ENCODE peak calls at places on chromosome 21, in nine cellular contexts. K, J, A, V, Y, Q, R, D and W are unnamed samples.

GRCh38 chr21:26091480-26092018 is 79.0 kb downstream of the APP start:
- DNase-seq in K (no peak), J (no peak), A (no peak), V (no peak), Y (no peak), Q (no peak), R (no peak), D (no peak), W (no peak)

GRCh38 chr21:28769683-28770082 is 223.0 kb downstream of the LTN1 start:
- DNase-seq in K (no peak), J (no peak), A (no peak), V (no peak), Y (no peak), Q (no peak), R (no peak), D (no peak), W (no peak)

GRCh38 chr21:28336299-28336698 is 656.4 kb downstream of the LTN1 start:
- DNase-seq in K (peak; percentile 10), J (no peak), A (no peak), V (no peak), Y (peak; percentile 11), Q (peak; percentile 18), R (no peak), D (peak; percentile 52), W (no peak)

GRCh38 chr21:33608559-33608958 is 20.1 kb upstream of the DONSON start:
- DNase-seq in K (no peak), J (no peak), A (no peak), V (no peak), Y (no peak), Q (no peak), R (no peak), D (no peak), W (no peak)

GRCh38 chr21:26490771-26491170 is 82.3 kb downstream of the CYYR1 start:
- DNase-seq in K (no peak), J (no peak), A (no peak), V (no peak), Y (no peak), Q (no peak), R (no peak), D (no peak), W (no peak)

GRCh38 chr21:36691539-36692124 is 7.3 kb upstream of the SIM2 start:
- DNase-seq in K (no peak), J (no peak), A (no peak), V (no peak), Y (no peak), Q (no peak), R (no peak), D (no peak), W (no peak)

GRCh38 chr21:37075214-37075770 is 2.2 kb downstream of the TTC3 start:
- DNase-seq in K (no peak), J (no peak), A (no peak), V (no peak), Y (no peak), Q (no peak), R (no peak), D (no peak), W (no peak)

GRCh38 chr21:43986544-43987451 is 25.3 kb upstream of the TRAPPC10 start:
- DNase-seq in K (no peak), J (no peak), A (no peak), V (no peak), Y (no peak), Q (no peak), R (no peak), D (no peak), W (no peak)

GRCh38 chr21:33643658-33644311 is 1.5 kb downstream of the ITSN1 start:
- DNase-seq in K (no peak), J (no peak), A (no peak), V (no peak), Y (no peak), Q (no peak), R (no peak), D (no peak), W (no peak)

GRCh38 chr21:37195078-37195477 is 72.1 kb downstream of the VPS26C start:
- DNase-seq in K (no peak), J (no peak), A (no peak), V (no peak), Y (no peak), Q (no peak), R (no peak), D (no peak), W (no peak)

GRCh38 chr21:44428281-44428942 is 26.9 kb upstream of the LRRC3 start:
- DNase-seq in K (no peak), J (peak; percentile 83), A (no peak), V (peak; percentile 80), Y (peak; percentile 83), Q (no peak), R (no peak), D (peak; percentile 82), W (no peak)

GRCh38 chr21:44399151-44399954 is 45.9 kb downstream of the TRPM2 start:
- DNase-seq in K (no peak), J (no peak), A (no peak), V (no peak), Y (no peak), Q (no peak), R (no peak), D (no peak), W (no peak)

GRCh38 chr21:44420416-44421205 is 34.7 kb upstream of the LRRC3 start:
- DNase-seq in K (no peak), J (no peak), A (no peak), V (no peak), Y (no peak), Q (no peak), R (peak; percentile 0), D (peak; percentile 31), W (peak; percentile 48)

GRCh38 chr21:44331650-44332306 is 7.4 kb downstream of the CFAP410 start:
- DNase-seq in K (no peak), J (no peak), A (no peak), V (no peak), Y (no peak), Q (no peak), R (no peak), D (no peak), W (no peak)

GRCh38 chr21:45655071-45655470 is 11.5 kb downstream of the PCBP3 start:
- DNase-seq in K (no peak), J (no peak), A (no peak), V (no peak), Y (no peak), Q (no peak), R (no peak), D (no peak), W (no peak)

DNA sequence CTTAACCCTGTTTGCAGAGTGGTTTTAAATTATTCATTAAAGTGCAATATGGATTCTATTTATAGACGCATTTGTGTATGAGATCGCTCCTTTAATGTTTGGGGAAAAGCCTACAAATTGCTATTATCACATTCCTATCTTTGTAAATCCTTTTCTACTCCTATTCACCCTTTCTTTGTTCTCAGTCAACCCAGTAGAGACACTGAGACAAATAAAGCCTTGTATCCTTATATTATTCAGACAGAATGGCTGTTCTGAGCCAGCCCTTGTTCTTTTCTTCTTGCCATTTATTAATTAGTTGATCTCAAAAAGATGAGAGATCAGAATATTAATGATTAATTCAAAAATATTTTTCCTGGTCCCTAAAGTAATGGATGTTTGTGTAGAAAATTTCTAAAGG is 8.4 kb downstream of the PCBP3 start:
- DNase-seq in K (no peak), J (no peak), A (no peak), V (no peak), Y (no peak), Q (no peak), R (no peak), D (no peak), W (no peak)
- TF ChIP-seq POLR2A in K (no peak), J (no peak), A (no peak), V (no peak), Y (no peak), Q (no peak), R (no peak), D (no peak), W (no peak)

GRCh38 chr21:41848533-41848932 is 30.6 kb downstream of the PRDM15 start:
- DNase-seq in K (no peak), J (no peak), A (no peak), V (no peak), Y (no peak), Q (no peak), R (no peak), D (no peak), W (peak; percentile 28)
- H3K4me1 ChIP-seq in K (no peaks in the 10 kb centered on the region), J (no peaks in the 10 kb centered on the region), A (no peaks in the 10 kb centered on the region), V (no peaks in the 10 kb centered on the region), Y (peaks cover 9% of the 10 kb centered on the region), Q (no peaks in the 10 kb centered on the region), R (no peaks in the 10 kb centered on the region), D (no peaks in the 10 kb centered on the region), W (no peaks in the 10 kb centered on the region)

DNA sequence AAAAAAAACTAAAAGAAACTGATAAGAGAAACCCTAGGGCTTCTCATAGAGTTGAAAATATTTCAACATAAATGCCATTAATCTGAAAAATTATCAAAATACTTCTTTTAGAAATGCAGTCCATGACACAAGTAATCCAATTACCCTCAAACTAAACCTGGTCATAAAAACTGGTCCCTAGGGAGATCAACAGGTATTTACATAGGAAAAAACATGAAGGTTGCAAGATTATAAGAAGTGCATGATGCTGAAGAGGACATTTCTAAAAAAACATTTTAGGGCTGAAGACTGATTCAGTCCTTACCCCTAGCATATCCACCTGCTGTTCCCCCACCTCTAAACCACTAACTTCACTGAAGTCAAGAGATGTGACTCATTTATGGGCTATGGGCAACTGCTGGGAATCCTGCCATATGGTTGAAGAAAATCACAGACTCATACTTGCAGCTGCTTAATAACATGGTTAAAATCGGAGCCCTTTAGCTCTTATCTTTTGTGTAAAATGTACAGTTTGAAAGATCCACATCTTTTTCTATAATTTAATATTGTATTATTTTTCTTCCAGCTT is 131.0 kb upstream of the RUNX1 start:
- DNase-seq in K (no peak), J (no peak), A (no peak), V (no peak), Y (no peak), Q (no peak), R (no peak), D (no peak), W (no peak)
- TF ChIP-seq POLR2A in K (no peak), J (no peak), A (no peak), V (no peak), Y (no peak), Q (no peak), R (no peak), D (no peak), W (no peak)

GRCh38 chr21:42672699-42673458 is 19.5 kb downstream of the PDE9A start:
- DNase-seq in K (no peak), J (no peak), A (no peak), V (no peak), Y (no peak), Q (no peak), R (no peak), D (peak; percentile 73), W (no peak)

GRCh38 chr21:42674351-42674940 is 21.0 kb downstream of the PDE9A start:
- DNase-seq in K (peak; percentile 79), J (peak; percentile 66), A (no peak), V (peak; percentile 44), Y (no peak), Q (peak; percentile 74), R (peak; percentile 20), D (no peak), W (no peak)

GRCh38 chr21:42675403-42675802 is 22.0 kb downstream of the PDE9A start:
- DNase-seq in K (no peak), J (no peak), A (no peak), V (no peak), Y (no peak), Q (no peak), R (no peak), D (no peak), W (no peak)

GRCh38 chr21:42671778-42672593 is 18.6 kb downstream of the PDE9A start:
- DNase-seq in K (peak; percentile 81), J (no peak), A (no peak), V (no peak), Y (no peak), Q (no peak), R (no peak), D (no peak), W (no peak)

GRCh38 chr21:42673633-42674328 is 20.4 kb downstream of the PDE9A start:
- DNase-seq in K (no peak), J (no peak), A (no peak), V (no peak), Y (no peak), Q (no peak), R (no peak), D (no peak), W (no peak)
- H3K4me1 ChIP-seq in K (peaks cover 27% of the 10 kb centered on the region), J (peaks cover 28% of the 10 kb centered on the region), A (no peaks in the 10 kb centered on the region), V (peaks cover 26% of the 10 kb centered on the region), Y (no peaks in the 10 kb centered on the region), Q (peaks cover 12% of the 10 kb centered on the region), R (no peaks in the 10 kb centered on the region), D (no peaks in the 10 kb centered on the region), W (peaks cover 17% of the 10 kb centered on the region)